ENCODE peak calls at places on chromosomes 4 and X, in six cellular contexts. One of them, this sample, is unnamed.
A peak's percentile ranks its signal among the peaks of the same experiment; 100 is the strongest.

GRCh38 chr4:174210354-174210753 is 73.1 kb downstream of the FBXO8 start:
- DNase-seq in left lung: no peak
- DNase-seq in fibroblast of lung: no peak
- DNase-seq in lung: no peak
- DNase-seq in lower lobe of right lung: no peak
- DNase-seq in hepatocyte: no peak
- DNase-seq in this sample: no peak

GRCh38 chr4:82833696-82834313 is 35.2 kb upstream of the SCD5 start:
- DNase-seq in left lung: no peak
- DNase-seq in fibroblast of lung: peak; percentile 88
- DNase-seq in lung: no peak
- DNase-seq in lower lobe of right lung: no peak
- DNase-seq in hepatocyte: peak; percentile 78
- DNase-seq in this sample: no peak

GRCh38 chrX:115268421-115268820 is 21.1 kb upstream of the LUZP4 start:
- DNase-seq in left lung: no peak
- DNase-seq in fibroblast of lung: no peak
- DNase-seq in lung: no peak
- DNase-seq in lower lobe of right lung: no peak
- DNase-seq in hepatocyte: peak; percentile 27
- DNase-seq in this sample: no peak

GRCh38 chr4:15719506-15719905 is 16.6 kb downstream of the BST1 start:
- DNase-seq in left lung: peak; percentile 46
- DNase-seq in fibroblast of lung: no peak
- DNase-seq in lung: peak; percentile 54
- DNase-seq in lower lobe of right lung: no peak
- DNase-seq in hepatocyte: no peak
- DNase-seq in this sample: no peak

GRCh38 chrX:107823456-107823855 is 2.2 kb upstream of the MID2 start:
- DNase-seq in left lung: no peak
- DNase-seq in fibroblast of lung: peak; percentile 83
- DNase-seq in lung: no peak
- DNase-seq in lower lobe of right lung: no peak
- DNase-seq in hepatocyte: no peak
- DNase-seq in this sample: no peak

GRCh38 chrX:16305187-16305586 is 137.9 kb downstream of the MAGEB17 start:
- DNase-seq in left lung: no peak
- DNase-seq in fibroblast of lung: no peak
- DNase-seq in lung: no peak
- DNase-seq in lower lobe of right lung: no peak
- DNase-seq in hepatocyte: no peak
- DNase-seq in this sample: no peak

GRCh38 chrX:132373610-132374009 is 115.2 kb downstream of the MBNL3 start:
- DNase-seq in left lung: no peak
- DNase-seq in fibroblast of lung: no peak
- DNase-seq in lung: no peak
- DNase-seq in lower lobe of right lung: no peak
- DNase-seq in hepatocyte: no peak
- DNase-seq in this sample: no peak

GRCh38 chrX:150627957-150628356 is 59.5 kb downstream of the MTM1 start:
- DNase-seq in left lung: no peak
- DNase-seq in fibroblast of lung: no peak
- DNase-seq in lung: no peak
- DNase-seq in lower lobe of right lung: no peak
- DNase-seq in hepatocyte: no peak
- DNase-seq in this sample: no peak

GRCh38 chr4:109998867-109999303 is 86.2 kb downstream of the EGF start:
- DNase-seq in left lung: no peak
- DNase-seq in fibroblast of lung: peak; percentile 41
- DNase-seq in lung: no peak
- DNase-seq in lower lobe of right lung: no peak
- DNase-seq in hepatocyte: peak; percentile 74
- DNase-seq in this sample: no peak

GRCh38 chr4:116118216-116118615 is 967.2 kb downstream of the TRAM1L1 start:
- DNase-seq in left lung: no peak
- DNase-seq in fibroblast of lung: peak; percentile 0
- DNase-seq in lung: no peak
- DNase-seq in lower lobe of right lung: no peak
- DNase-seq in hepatocyte: no peak
- DNase-seq in this sample: no peak

GRCh38 chr4:151808120-151808529 is 47.3 kb upstream of the GATB start:
- DNase-seq in left lung: no peak
- DNase-seq in fibroblast of lung: peak; percentile 60
- DNase-seq in lung: no peak
- DNase-seq in lower lobe of right lung: no peak
- DNase-seq in hepatocyte: no peak
- DNase-seq in this sample: no peak

GRCh38 chr4:127856485-127857447 is 23.9 kb upstream of the PLK4 start:
- DNase-seq in left lung: no peak
- DNase-seq in fibroblast of lung: peak; percentile 96
- DNase-seq in lung: no peak
- DNase-seq in lower lobe of right lung: no peak
- DNase-seq in hepatocyte: peak; percentile 20
- DNase-seq in this sample: no peak

GRCh38 chr4:145102619-145103018 is 4.5 kb downstream of the ABCE1 start:
- DNase-seq in left lung: no peak
- DNase-seq in fibroblast of lung: no peak
- DNase-seq in lung: no peak
- DNase-seq in lower lobe of right lung: no peak
- DNase-seq in hepatocyte: no peak
- DNase-seq in this sample: no peak

GRCh38 chr4:77433102-77433733 is 172.4 kb upstream of the CXCL13 start:
- DNase-seq in left lung: no peak
- DNase-seq in fibroblast of lung: peak; percentile 26
- DNase-seq in lung: no peak
- DNase-seq in lower lobe of right lung: no peak
- DNase-seq in hepatocyte: peak; percentile 74
- DNase-seq in this sample: no peak

GRCh38 chr4:150799207-150799606 is 215.9 kb downstream of the LRBA start:
- DNase-seq in left lung: no peak
- DNase-seq in fibroblast of lung: no peak
- DNase-seq in lung: no peak
- DNase-seq in lower lobe of right lung: no peak
- DNase-seq in hepatocyte: no peak
- DNase-seq in this sample: no peak

GRCh38 chr4:41281038-41281634 is 24.4 kb downstream of the UCHL1 start:
- DNase-seq in left lung: no peak
- DNase-seq in fibroblast of lung: peak; percentile 59
- DNase-seq in lung: peak; percentile 49
- DNase-seq in lower lobe of right lung: no peak
- DNase-seq in hepatocyte: peak; percentile 84
- DNase-seq in this sample: no peak

GRCh38 chr4:165152527-165152926 is 39.9 kb upstream of the TMEM192 start:
- DNase-seq in left lung: no peak
- DNase-seq in fibroblast of lung: peak; percentile 36
- DNase-seq in lung: no peak
- DNase-seq in lower lobe of right lung: no peak
- DNase-seq in hepatocyte: no peak
- DNase-seq in this sample: no peak

GRCh38 chrX:131226591-131226990 is 62.5 kb downstream of the IGSF1 start:
- DNase-seq in left lung: no peak
- DNase-seq in fibroblast of lung: no peak
- DNase-seq in lung: no peak
- DNase-seq in lower lobe of right lung: no peak
- DNase-seq in hepatocyte: no peak
- DNase-seq in this sample: no peak

GRCh38 chr4:139898293-139898692 is 232.7 kb downstream of the MGST2 start:
- DNase-seq in left lung: no peak
- DNase-seq in fibroblast of lung: no peak
- DNase-seq in lung: no peak
- DNase-seq in lower lobe of right lung: no peak
- DNase-seq in hepatocyte: no peak
- DNase-seq in this sample: no peak

GRCh38 chrX:100911731-100912130 is 17.0 kb downstream of the XKRX start:
- DNase-seq in left lung: no peak
- DNase-seq in fibroblast of lung: peak; percentile 11
- DNase-seq in lung: no peak
- DNase-seq in lower lobe of right lung: no peak
- DNase-seq in hepatocyte: no peak
- DNase-seq in this sample: no peak

GRCh38 chr4:64713256-64713840 is 304.1 kb upstream of the TECRL start:
- DNase-seq in left lung: no peak
- DNase-seq in fibroblast of lung: peak; percentile 30
- DNase-seq in lung: no peak
- DNase-seq in lower lobe of right lung: no peak
- DNase-seq in hepatocyte: peak; percentile 37
- DNase-seq in this sample: no peak

GRCh38 chr4:102593147-102593546 is 92.0 kb downstream of the NFKB1 start:
- DNase-seq in left lung: no peak
- DNase-seq in fibroblast of lung: no peak
- DNase-seq in lung: no peak
- DNase-seq in lower lobe of right lung: no peak
- DNase-seq in hepatocyte: no peak
- DNase-seq in this sample: no peak

GRCh38 chr4:9925750-9926439 is 95.4 kb downstream of the SLC2A9 start:
- DNase-seq in left lung: no peak
- DNase-seq in fibroblast of lung: no peak
- DNase-seq in lung: no peak
- DNase-seq in lower lobe of right lung: no peak
- DNase-seq in hepatocyte: no peak
- DNase-seq in this sample: no peak

GRCh38 chr4:67451464-67451863 is 93.8 kb downstream of the CENPC start:
- DNase-seq in left lung: no peak
- DNase-seq in fibroblast of lung: peak; percentile 62
- DNase-seq in lung: no peak
- DNase-seq in lower lobe of right lung: no peak
- DNase-seq in hepatocyte: no peak
- DNase-seq in this sample: no peak

GRCh38 chr4:6721121-6721520 is 5.1 kb downstream of the BLOC1S4 start:
- DNase-seq in left lung: no peak
- DNase-seq in fibroblast of lung: no peak
- DNase-seq in lung: no peak
- DNase-seq in lower lobe of right lung: no peak
- DNase-seq in hepatocyte: no peak
- DNase-seq in this sample: no peak

GRCh38 chr4:6722891-6723290 is 6.9 kb downstream of the BLOC1S4 start:
- DNase-seq in left lung: no peak
- DNase-seq in fibroblast of lung: no peak
- DNase-seq in lung: no peak
- DNase-seq in lower lobe of right lung: no peak
- DNase-seq in hepatocyte: no peak
- DNase-seq in this sample: no peak

GRCh38 chr4:6718932-6719610 is 3.1 kb downstream of the BLOC1S4 start:
- DNase-seq in left lung: no peak
- DNase-seq in fibroblast of lung: no peak
- DNase-seq in lung: no peak
- DNase-seq in lower lobe of right lung: no peak
- DNase-seq in hepatocyte: no peak
- DNase-seq in this sample: no peak

GRCh38 chr4:6719611-6720179 is 3.7 kb downstream of the BLOC1S4 start:
- DNase-seq in left lung: no peak
- DNase-seq in fibroblast of lung: no peak
- DNase-seq in lung: no peak
- DNase-seq in lower lobe of right lung: no peak
- DNase-seq in hepatocyte: no peak
- DNase-seq in this sample: no peak

DNA sequence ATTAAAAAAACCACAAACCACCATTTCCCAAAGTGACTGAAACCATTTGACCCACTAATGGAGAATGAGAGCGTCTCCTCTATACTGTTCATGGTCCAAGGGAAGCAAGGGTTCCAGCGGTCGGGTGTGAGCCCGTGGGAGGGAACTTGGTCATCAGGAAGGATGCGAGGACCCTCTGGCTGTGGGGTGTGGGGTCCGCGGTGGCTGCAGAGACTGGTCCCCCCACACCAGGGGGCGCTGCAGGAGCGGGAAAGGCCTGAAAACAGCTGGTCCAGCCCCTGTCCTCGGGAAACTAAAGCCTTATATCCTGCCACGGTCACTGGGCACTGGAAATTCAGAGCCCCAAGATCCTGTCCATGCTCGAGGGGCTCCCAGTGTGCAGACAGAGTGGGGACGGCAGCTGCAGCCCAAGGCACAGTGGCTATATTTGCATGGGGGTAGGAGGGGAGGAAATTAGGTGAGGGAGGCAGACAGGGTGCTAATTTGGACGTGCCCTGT is 4.3 kb downstream of the BLOC1S4 start:
- DNase-seq in left lung: peak; percentile 80
- DNase-seq in fibroblast of lung: peak; percentile 53
- DNase-seq in lung: peak; percentile 86
- DNase-seq in lower lobe of right lung: peak; percentile 85
- DNase-seq in hepatocyte: peak; percentile 92
- DNase-seq in this sample: no peak
- H3K4me3 ChIP-seq in left lung: no peak overlapping the region
- H3K4me3 ChIP-seq in fibroblast of lung: no peak overlapping the region
- H3K4me3 ChIP-seq in lung: no peak overlapping the region
- H3K4me3 ChIP-seq in lower lobe of right lung: no peak overlapping the region
- H3K4me3 ChIP-seq in hepatocyte: no peak overlapping the region
- H3K4me3 ChIP-seq in this sample: no peak overlapping the region

DNA sequence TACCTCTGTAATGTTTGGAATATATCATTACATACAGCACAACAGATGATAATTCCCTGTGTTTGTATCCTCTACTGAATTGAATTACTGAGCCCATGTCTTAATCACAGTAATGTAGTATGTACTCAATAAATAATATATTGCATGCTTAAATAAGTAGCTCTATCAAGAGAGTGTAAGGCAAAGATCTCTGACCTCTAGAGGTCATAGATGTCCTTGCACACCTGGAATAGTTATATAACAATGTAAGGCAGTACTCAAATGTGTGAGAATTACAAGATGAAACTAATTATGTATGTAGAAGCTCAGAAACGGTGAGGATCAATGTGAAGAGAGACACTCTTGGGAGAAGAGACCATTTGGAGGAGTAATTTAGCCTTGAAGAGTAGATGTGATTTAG is 14.3 kb upstream of the GCNA start:
- DNase-seq in left lung: no peak
- DNase-seq in fibroblast of lung: no peak
- DNase-seq in lung: no peak
- DNase-seq in lower lobe of right lung: no peak
- DNase-seq in hepatocyte: no peak
- DNase-seq in this sample: no peak
- H3K9me3 ChIP-seq in left lung: no peaks in the 10 kb centered on the region
- H3K9me3 ChIP-seq in fibroblast of lung: no peaks in the 10 kb centered on the region
- H3K9me3 ChIP-seq in lung: no peaks in the 10 kb centered on the region
- H3K9me3 ChIP-seq in lower lobe of right lung: no peaks in the 10 kb centered on the region
- H3K9me3 ChIP-seq in hepatocyte: no peaks in the 10 kb centered on the region
- H3K9me3 ChIP-seq in this sample: no peaks in the 10 kb centered on the region

DNA sequence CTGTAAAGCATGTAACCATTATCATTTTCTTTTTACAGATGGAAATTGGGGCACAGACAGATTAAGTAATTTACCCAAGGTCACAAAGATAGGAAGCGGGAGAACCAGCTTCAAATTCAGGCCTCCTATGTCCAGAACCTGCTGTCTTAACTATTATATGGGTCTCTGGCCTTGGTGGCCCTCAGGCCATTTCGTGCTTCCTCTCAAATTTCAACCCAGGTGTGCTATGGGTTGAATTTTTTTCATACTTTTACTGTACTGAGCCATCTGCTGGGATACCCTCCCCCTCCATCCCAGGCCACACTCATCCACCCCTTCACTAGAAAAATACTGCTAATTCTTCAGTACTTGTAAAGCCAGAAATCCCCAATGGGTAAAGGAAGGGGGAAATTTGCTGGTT is 42.3 kb downstream of the KLF3 start:
- DNase-seq in left lung: no peak
- DNase-seq in fibroblast of lung: no peak
- DNase-seq in lung: no peak
- DNase-seq in lower lobe of right lung: no peak
- DNase-seq in hepatocyte: no peak
- DNase-seq in this sample: no peak
- TF ChIP-seq CTCF in left lung: no peak
- TF ChIP-seq CTCF in fibroblast of lung: no peak
- TF ChIP-seq CTCF in lung: no peak
- TF ChIP-seq CTCF in lower lobe of right lung: no peak
- TF ChIP-seq CTCF in hepatocyte: no peak
- TF ChIP-seq CTCF in this sample: no peak

GRCh38 chrX:14528629-14529287 is 578 bp upstream of the GLRA2 start:
- DNase-seq in left lung: peak; percentile 33
- DNase-seq in fibroblast of lung: no peak
- DNase-seq in lung: peak; percentile 39
- DNase-seq in lower lobe of right lung: peak; percentile 32
- DNase-seq in hepatocyte: peak; percentile 71
- DNase-seq in this sample: no peak
- H3K4me3 ChIP-seq in left lung: no peak overlapping the region
- H3K4me3 ChIP-seq in fibroblast of lung: no peak overlapping the region
- H3K4me3 ChIP-seq in lung: no peak overlapping the region
- H3K4me3 ChIP-seq in lower lobe of right lung: no peak overlapping the region
- H3K4me3 ChIP-seq in hepatocyte: no peak overlapping the region
- H3K4me3 ChIP-seq in this sample: no peak overlapping the region